ENCODE peak calls at places on chromosomes 3 and 15, in ten cellular contexts. A, W, T, L, Y, K, X, R, O and M are unnamed samples. For H3K27me3 and H3K4me1, the result is how much of the 10 kb centered on the place peaks cover.

GRCh38 chr3:125129512-125129962 is 73.7 kb upstream of the HEG1 start:
- DNase-seq in A (no peak), W (no peak), T (peak), L (peak), Y (no peak), K (no peak), X (peak), R (peak), O (peak), M (no peak)

GRCh38 chr3:169695051-169695450 is 31.5 kb upstream of the MECOM start:
- DNase-seq in A (no peak), W (no peak), T (no peak), L (no peak), Y (no peak), K (no peak), X (no peak), R (no peak), O (no peak), M (no peak)

GRCh38 chr3:113242091-113242581 is 30.8 kb downstream of the BOC start:
- DNase-seq in A (no peak), W (no peak), T (no peak), L (no peak), Y (no peak), K (no peak), X (no peak), R (peak), O (no peak), M (no peak)

GRCh38 chr3:194103475-194103874 is 32.5 kb upstream of the HES1 start:
- DNase-seq in A (no peak), W (no peak), T (no peak), L (no peak), Y (no peak), K (no peak), X (no peak), R (no peak), O (no peak), M (peak)

GRCh38 chr3:179146911-179147570 is 1.1 kb upstream of the PIK3CA start:
- DNase-seq in A (no peak), W (no peak), T (no peak), L (no peak), Y (no peak), K (no peak), X (no peak), R (peak), O (peak), M (no peak)

GRCh38 chr3:33016846-33017405 is 65.5 kb downstream of the CCR4 start:
- DNase-seq in A (no peak), W (no peak), T (no peak), L (no peak), Y (no peak), K (no peak), X (no peak), R (no peak), O (no peak), M (no peak)

GRCh38 chr3:190807719-190808375 is 54.6 kb downstream of the GMNC start:
- DNase-seq in A (peak), W (peak), T (peak), L (no peak), Y (no peak), K (peak), X (no peak), R (no peak), O (peak), M (no peak)

GRCh38 chr3:177681156-177681555 is 483.9 kb upstream of the TBL1XR1 start:
- DNase-seq in A (no peak), W (no peak), T (no peak), L (no peak), Y (no peak), K (no peak), X (no peak), R (no peak), O (no peak), M (no peak)

GRCh38 chr15:68352401-68353062 is 75.0 kb downstream of the FEM1B start:
- DNase-seq in A (peak), W (no peak), T (no peak), L (no peak), Y (peak), K (no peak), X (no peak), R (peak), O (no peak), M (no peak)

GRCh38 chr3:61141184-61141583 is 110.1 kb downstream of the FHIT start:
- DNase-seq in A (no peak), W (no peak), T (no peak), L (no peak), Y (no peak), K (no peak), X (no peak), R (no peak), O (no peak), M (no peak)

GRCh38 chr15:98614681-98615080 is 33.7 kb upstream of the IGF1R start:
- DNase-seq in A (no peak), W (no peak), T (no peak), L (no peak), Y (no peak), K (no peak), X (no peak), R (no peak), O (no peak), M (no peak)

GRCh38 chr15:98616397-98616796 is 31.9 kb upstream of the IGF1R start:
- DNase-seq in A (peak), W (no peak), T (no peak), L (peak), Y (no peak), K (no peak), X (no peak), R (no peak), O (peak), M (no peak)

GRCh38 chr15:98621021-98621420 is 27.3 kb upstream of the IGF1R start:
- DNase-seq in A (no peak), W (no peak), T (no peak), L (no peak), Y (no peak), K (no peak), X (no peak), R (no peak), O (no peak), M (no peak)

GRCh38 chr15:98625614-98626013 is 22.7 kb upstream of the IGF1R start:
- DNase-seq in A (no peak), W (no peak), T (no peak), L (no peak), Y (no peak), K (no peak), X (no peak), R (no peak), O (no peak), M (no peak)

DNA sequence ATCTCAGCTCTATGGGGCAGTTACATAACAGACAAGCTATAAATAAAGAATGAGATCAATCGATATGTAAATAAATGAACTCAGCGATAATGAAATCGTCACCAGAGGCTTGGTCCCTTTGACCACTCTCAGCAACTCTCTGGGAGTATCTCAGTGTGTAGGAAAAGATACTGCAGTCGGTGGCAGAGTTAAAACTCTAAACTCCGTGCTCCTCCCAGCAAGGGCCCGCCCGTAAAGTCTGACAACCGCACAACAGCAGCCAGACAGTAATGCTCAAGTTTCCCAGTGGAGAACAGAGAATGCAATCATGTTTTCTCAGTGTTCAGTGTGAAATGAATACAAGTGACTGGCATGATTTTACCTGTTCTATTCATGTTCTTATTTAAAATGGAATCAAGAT is 28.3 kb upstream of the IGF1R start:
- DNase-seq in A (no peak), W (no peak), T (no peak), L (peak), Y (no peak), K (no peak), X (no peak), R (no peak), O (no peak), M (no peak)
- H3K27me3 ChIP-seq in A (under half), W (half or more), T (half or more), L (half or more), Y (under half), K (half or more), X (half or more), R (half or more), O (under half), M (under half)

DNA sequence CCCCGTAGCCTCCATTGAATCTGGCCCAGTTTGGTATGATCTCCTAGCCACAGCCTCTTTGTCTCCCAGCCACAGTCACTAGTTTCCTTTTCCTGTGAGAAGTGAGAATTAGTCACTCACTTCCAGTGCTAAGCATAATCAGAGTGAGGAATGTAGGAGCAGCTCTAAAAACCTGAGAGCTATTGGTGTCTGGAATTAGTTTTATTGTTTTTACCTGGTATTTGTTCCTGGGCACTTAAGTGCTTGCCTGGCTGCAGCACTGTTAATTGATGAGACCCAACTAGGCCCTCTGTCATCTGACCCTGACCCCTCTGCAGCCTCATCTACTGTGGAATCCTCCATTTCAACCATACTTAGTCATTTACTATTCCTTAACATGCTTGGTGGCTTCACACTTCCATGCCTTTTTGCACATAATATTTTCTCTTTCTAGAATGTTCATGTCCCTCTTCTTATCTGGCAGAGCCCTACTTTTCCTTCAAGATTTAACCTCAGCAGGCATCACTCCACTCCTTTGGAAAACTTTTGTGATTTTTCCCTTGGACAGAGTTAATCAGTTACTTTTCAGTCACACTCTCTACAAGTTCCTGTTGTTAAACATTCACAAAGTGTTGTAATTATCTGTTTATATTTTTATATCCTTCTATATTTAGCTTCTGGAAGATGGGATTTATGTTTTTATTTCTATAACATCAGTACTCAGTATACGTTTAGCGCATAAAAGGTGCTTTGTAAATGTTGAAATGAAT is 48.8 kb downstream of the PDE8A start:
- DNase-seq in A (no peak), W (no peak), T (no peak), L (no peak), Y (no peak), K (no peak), X (no peak), R (peak), O (no peak), M (no peak)
- H3K4me1 ChIP-seq in A (half or more), W (under half), T (under half), L (half or more), Y (under half), K (half or more), X (under half), R (under half), O (half or more), M (under half)

DNA sequence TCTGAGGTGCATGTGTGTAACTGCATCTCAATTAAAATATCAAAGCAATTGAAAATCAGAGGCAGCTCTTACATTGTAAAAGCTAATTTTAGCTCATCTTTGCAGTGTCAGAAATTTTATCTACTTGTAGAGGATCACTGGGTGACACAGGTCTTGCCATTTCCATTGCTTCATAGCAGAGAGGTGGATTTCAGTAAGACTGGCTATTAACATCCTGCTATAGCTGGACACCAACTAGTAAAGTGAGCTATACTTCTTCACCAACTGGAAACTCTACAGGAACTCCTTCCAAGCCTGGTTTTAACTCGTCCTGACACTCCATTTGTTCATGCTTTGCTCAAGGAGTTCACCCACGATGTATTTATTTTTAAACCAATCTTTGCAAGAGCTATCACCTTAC is 19.5 kb upstream of the MITF start:
- DNase-seq in A (no peak), W (no peak), T (peak), L (no peak), Y (no peak), K (no peak), X (no peak), R (no peak), O (no peak), M (no peak)
- H3K4me3 ChIP-seq in A (no peak), W (no peak), T (no peak), L (no peak), Y (no peak), K (no peak), X (no peak), R (no peak), O (no peak), M (no peak)

GRCh38 chr3:121491683-121492082 is 54.1 kb downstream of the POLQ start:
- DNase-seq in A (no peak), W (no peak), T (no peak), L (no peak), Y (no peak), K (no peak), X (no peak), R (no peak), O (no peak), M (no peak)

GRCh38 chr3:121493431-121493830 is 52.4 kb downstream of the POLQ start:
- DNase-seq in A (no peak), W (no peak), T (no peak), L (no peak), Y (no peak), K (no peak), X (no peak), R (peak), O (no peak), M (no peak)

GRCh38 chr3:121496841-121497240 is 48.9 kb downstream of the POLQ start:
- DNase-seq in A (no peak), W (no peak), T (no peak), L (no peak), Y (no peak), K (no peak), X (no peak), R (no peak), O (no peak), M (no peak)
- H3K27me3 ChIP-seq in A (under half), W (under half), T (under half), L (under half), Y (under half), K (under half), X (under half), R (under half), O (under half), M (under half)